ENCODE peak calls at places on chromosomes 4 and X, in four cellular contexts. X is H1, K is GM12878, L is HepG2. B is an unnamed sample.
A peak's percentile ranks its signal among the peaks of the same experiment; 100 is the strongest.

GRCh38 chr4:163895369-163896005 is 401.0 kb downstream of the TMA16 start:
- DNase-seq in X (no peak), K (no peak), L (no peak), B (no peak)

GRCh38 chrX:132395059-132395458 is 93.8 kb downstream of the MBNL3 start:
- DNase-seq in X (no peak), K (no peak), L (no peak), B (no peak)

GRCh38 chr4:147571021-147571770 is 46.0 kb upstream of the TMEM184C start:
- DNase-seq in X (no peak), K (no peak), L (no peak), B (no peak)

GRCh38 chr4:3122081-3122563 is 47.6 kb downstream of the HTT start:
- DNase-seq in X (no peak), K (no peak), L (no peak), B (no peak)

GRCh38 chr4:7559741-7560376 is 125.1 kb upstream of the PSAPL1 start:
- DNase-seq in X (no peak), K (no peak), L (peak; percentile 13), B (no peak)

GRCh38 chr4:168139336-168139735 is 47.0 kb downstream of the ANXA10 start:
- DNase-seq in X (no peak), K (no peak), L (no peak), B (no peak)

GRCh38 chr4:84099591-84099990 is 399.5 kb downstream of the NKX6-1 start:
- DNase-seq in X (no peak), K (no peak), L (no peak), B (no peak)

GRCh38 chr4:14701389-14701788 is 300.9 kb upstream of the CPEB2 start:
- DNase-seq in X (no peak), K (no peak), L (no peak), B (no peak)

GRCh38 chr4:72569719-72570235 is 756 bp upstream of the ADAMTS3 start:
- DNase-seq in X (no peak), K (no peak), L (no peak), B (no peak)

GRCh38 chr4:11602606-11603355 is 174.1 kb upstream of the HS3ST1 start:
- DNase-seq in X (no peak), K (no peak), L (no peak), B (no peak)

GRCh38 chrX:45696762-45697161 is 496.1 kb upstream of the DIPK2B start:
- DNase-seq in X (no peak), K (no peak), L (no peak), B (no peak)

GRCh38 chr4:3415471-3416141 is 26.2 kb upstream of the HGFAC start:
- DNase-seq in X (no peak), K (no peak), L (no peak), B (no peak)

GRCh38 chrX:42567268-42567667 is 210.7 kb downstream of the PPP1R2C start:
- DNase-seq in X (no peak), K (no peak), L (no peak), B (no peak)

GRCh38 chr4:78061939-78062603 is 4.9 kb downstream of the FRAS1 start:
- DNase-seq in X (no peak), K (no peak), L (no peak), B (no peak)

GRCh38 chrX:28498658-28499057 is 88.6 kb upstream of the IL1RAPL1 start:
- DNase-seq in X (no peak), K (no peak), L (no peak), B (peak; percentile 68)

GRCh38 chr4:68693325-68694075 is 23.0 kb upstream of the UGT2B15 start:
- DNase-seq in X (no peak), K (no peak), L (no peak), B (no peak)

GRCh38 chr4:26520728-26521442 is 30.6 kb upstream of the CCKAR start:
- DNase-seq in X (no peak), K (no peak), L (no peak), B (no peak)

GRCh38 chr4:184899261-184900134 is 73.7 kb upstream of the ACSL1 start:
- DNase-seq in X (no peak), K (no peak), L (no peak), B (no peak)

GRCh38 chr4:80201326-80202151 is 4.2 kb downstream of the PRDM8 start:
- DNase-seq in X (no peak), K (no peak), L (no peak), B (no peak)

GRCh38 chr4:125735107-125735506 is 420.4 kb downstream of the FAT4 start:
- DNase-seq in X (no peak), K (no peak), L (peak; percentile 33), B (no peak)

GRCh38 chr4:6087669-6088068 is 69.4 kb upstream of the C4orf50 start:
- DNase-seq in X (peak; percentile 59), K (no peak), L (peak; percentile 39), B (peak; percentile 74)
- TF ChIP-seq SUZ12 in X (no peak), K (no peak), L (no peak), B (no peak)

GRCh38 chr4:17616283-17616682 is 1.8 kb downstream of the MED28 start:
- DNase-seq in X (no peak), K (no peak), L (no peak), B (no peak)

GRCh38 chr4:17623451-17624001 is 9.1 kb downstream of the MED28 start:
- DNase-seq in X (no peak), K (no peak), L (no peak), B (no peak)

GRCh38 chr4:17618926-17619325 is 4.5 kb downstream of the MED28 start:
- DNase-seq in X (no peak), K (no peak), L (no peak), B (no peak)

GRCh38 chr4:17614416-17615299 is at the start of gene MED28:
- DNase-seq in X (peak; percentile 83), K (peak; percentile 68), L (peak; percentile 93), B (peak; percentile 93)

DNA sequence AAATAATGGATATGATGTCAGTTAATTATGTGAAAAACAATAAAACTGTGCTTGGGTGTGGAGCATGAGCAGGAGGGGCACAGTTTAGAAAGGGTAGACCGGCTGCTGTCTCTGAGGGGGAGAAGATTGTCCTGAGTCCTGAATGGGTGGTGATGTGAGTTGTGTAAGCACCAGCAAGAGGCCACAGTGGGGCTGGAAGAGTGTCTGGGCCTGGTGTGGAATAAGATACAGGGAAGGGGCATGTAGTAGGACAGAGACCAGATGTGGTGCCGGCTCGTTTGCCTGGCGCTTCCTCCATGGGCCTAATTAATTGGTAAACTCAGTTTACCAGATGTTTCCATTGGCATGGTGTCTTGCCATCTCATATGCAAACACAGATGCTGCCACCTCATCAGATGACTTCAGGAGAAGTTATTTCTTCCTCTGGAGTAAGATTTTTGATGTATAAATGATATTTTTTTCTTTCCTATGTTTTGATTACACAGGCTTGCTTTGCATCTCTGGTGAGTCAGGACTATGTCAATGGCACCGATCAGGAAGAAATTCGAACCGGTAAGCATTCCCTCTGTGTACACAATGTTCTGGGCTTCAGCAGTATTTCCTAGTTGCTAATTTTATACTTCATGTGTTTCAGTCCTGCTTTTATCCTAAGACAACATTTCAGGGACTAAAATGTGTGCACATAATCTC is 5.1 kb downstream of the MED28 start:
- DNase-seq in X (no peak), K (no peak), L (no peak), B (no peak)
- H3K4me1 ChIP-seq in X (no peaks in the 10 kb centered on the region), K (peaks cover 6% of the 10 kb centered on the region), L (peaks cover 40% of the 10 kb centered on the region), B (no peaks in the 10 kb centered on the region)

DNA sequence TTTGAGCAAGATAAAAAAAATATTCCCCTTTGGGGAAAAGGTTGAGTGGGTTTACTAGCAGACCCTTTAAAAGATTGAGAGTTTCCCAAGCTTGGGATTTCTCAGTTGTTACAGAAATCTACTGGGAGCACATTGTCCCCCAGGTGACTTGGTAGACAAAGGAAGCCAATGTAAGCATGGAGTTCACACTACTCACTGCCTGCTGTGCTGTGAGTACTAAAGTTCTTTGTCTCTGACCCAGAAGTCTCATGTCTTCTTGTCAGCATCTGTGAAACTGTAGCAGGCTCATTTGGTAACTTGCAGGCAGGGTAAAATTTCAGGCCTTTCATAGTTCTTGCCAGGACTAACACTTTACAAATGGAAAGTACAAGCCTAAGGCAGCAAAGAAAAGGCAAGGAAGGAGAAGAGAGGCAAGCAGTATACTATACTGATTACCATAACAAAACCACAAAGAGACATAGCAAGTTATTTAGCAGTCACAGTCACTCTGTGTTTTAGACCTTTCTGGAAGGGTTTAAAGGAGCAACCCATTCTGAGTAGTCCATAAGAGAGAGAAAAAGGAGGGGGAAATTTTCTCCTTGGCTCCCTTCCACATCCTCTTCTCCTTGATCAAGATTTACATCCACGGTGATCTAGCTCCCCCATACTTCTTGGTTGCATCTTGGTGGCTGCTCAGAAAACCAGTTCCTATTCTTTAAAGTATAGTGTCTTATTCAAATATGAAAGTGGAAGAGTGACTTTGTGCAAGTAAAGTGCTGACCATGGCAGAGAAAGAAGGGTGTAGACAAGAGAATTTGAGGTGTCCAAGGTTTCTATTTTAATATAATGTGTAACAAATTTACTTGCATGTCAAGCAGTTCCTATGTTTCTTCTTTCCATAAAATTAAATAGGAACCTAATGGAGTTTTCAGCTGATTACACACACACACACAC is 160.0 kb upstream of the PDE5A start:
- DNase-seq in X (no peak), K (no peak), L (no peak), B (peak; percentile 23)
- TF ChIP-seq SUZ12 in X (no peak), K (no peak), L (no peak), B (no peak)

DNA sequence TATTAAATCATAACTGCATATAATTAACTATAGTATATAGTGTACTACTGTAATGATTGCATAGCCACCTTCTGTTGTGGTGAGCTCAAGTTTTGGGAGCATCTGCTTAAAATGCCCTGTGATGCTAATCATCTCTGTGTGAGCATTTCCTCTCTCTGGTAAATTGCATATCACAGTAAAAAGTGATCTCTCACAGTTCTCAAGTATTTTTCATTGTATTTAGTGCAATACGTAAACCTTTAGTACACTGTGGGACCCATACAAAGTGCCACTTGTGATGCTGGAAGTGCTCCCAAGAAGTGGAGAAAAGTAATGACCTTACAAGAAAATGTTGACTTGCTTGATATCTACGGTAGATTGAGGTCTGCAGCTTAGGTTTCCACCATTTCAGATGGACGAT is 82.0 kb downstream of the WWC2 start:
- DNase-seq in X (no peak), K (no peak), L (no peak), B (no peak)
- H3K4me1 ChIP-seq in X (peaks cover 17% of the 10 kb centered on the region), K (no peaks in the 10 kb centered on the region), L (peaks cover 46% of the 10 kb centered on the region), B (no peaks in the 10 kb centered on the region)

GRCh38 chr4:87375719-87376291 is 15.2 kb downstream of the HSD17B11 start:
- DNase-seq in X (no peak), K (no peak), L (peak; percentile 61), B (no peak)
- TF ChIP-seq SUZ12 in X (no peak), K (no peak), L (no peak), B (no peak)

DNA sequence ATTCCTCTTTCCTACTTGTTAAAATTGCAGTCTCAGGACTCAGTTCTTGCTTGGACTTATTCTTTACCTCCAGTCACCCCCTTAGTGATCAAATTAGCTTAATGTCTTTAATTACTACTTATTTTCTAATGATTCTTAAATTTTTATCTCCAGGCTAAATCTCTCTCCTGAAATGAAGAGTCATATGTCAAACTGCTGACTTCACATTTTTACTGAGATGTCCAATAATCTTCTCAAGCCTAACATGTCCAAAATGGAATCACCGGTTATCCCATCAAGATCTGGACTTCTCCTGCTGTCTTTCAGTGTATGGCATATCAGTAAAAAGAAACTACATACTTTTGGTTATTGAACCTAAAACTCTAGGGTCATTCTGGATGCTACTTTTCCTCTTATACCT is 332.3 kb upstream of the HTR2C start:
- DNase-seq in X (no peak), K (no peak), L (no peak), B (no peak)
- H3K4me1 ChIP-seq in X (no peaks in the 10 kb centered on the region), K (no peaks in the 10 kb centered on the region), L (no peaks in the 10 kb centered on the region), B (no peaks in the 10 kb centered on the region)

GRCh38 chr4:122827899-122828601 is 1.4 kb downstream of the FGF2 start:
- DNase-seq in X (peak; percentile 70), K (peak; percentile 80), L (peak; percentile 11), B (peak; percentile 77)
- TF ChIP-seq SUZ12 in X (no peak), K (no peak), L (no peak), B (no peak)

B was measured in NT2/D1.